ENCODE peak calls at places on chromosomes 4 and X, in seven cellular contexts. C is H54, U is GM03348, M is MCF 10A, F is AG08396, B is mesenteric fat pad, O is stromal cell of bone marrow. S is an unnamed sample.

GRCh38 chrX:72620550-72621145 is 48.0 kb upstream of the HDAC8 start:
- DNase-seq in B (no peak), O (peak; percentile 75), U (peak; percentile 53), M (peak; percentile 86), C (peak; percentile 26), F (peak; percentile 64), S (no peak)

GRCh38 chr4:77332696-77333270 is 175.8 kb downstream of the CCNG2 start:
- DNase-seq in U (no peak), O (no peak), M (peak; percentile 18), F (no peak), C (no peak), B (no peak), S (no peak)

GRCh38 chr4:158996669-158997074 is 106.2 kb upstream of the RAPGEF2 start:
- DNase-seq in B (no peak), M (peak; percentile 97), F (peak; percentile 72), C (peak; percentile 32), U (peak; percentile 85), O (peak; percentile 96), S (no peak)

GRCh38 chr4:41658106-41658505 is 90.4 kb downstream of the PHOX2B start:
- DNase-seq in M (no peak), O (no peak), C (no peak), B (no peak), F (no peak), U (no peak), S (no peak)

GRCh38 chrX:8987672-8988250 is 46.2 kb downstream of the FAM9B start:
- DNase-seq in O (no peak), M (no peak), U (no peak), F (no peak), B (no peak), C (no peak), S (peak; percentile 82)

GRCh38 chr4:98746936-98747658 is 88.7 kb upstream of the TSPAN5 start:
- DNase-seq in U (no peak), C (no peak), B (no peak), M (no peak), O (peak; percentile 12), F (no peak), S (no peak)

GRCh38 chr4:88989990-88990389 is 67.0 kb downstream of the FAM13A start:
- DNase-seq in F (no peak), U (peak; percentile 15), C (no peak), M (no peak), B (no peak), O (no peak), S (no peak)

GRCh38 chrX:30027636-30028035 is 187.7 kb upstream of the MAGEB2 start:
- DNase-seq in F (no peak), M (peak; percentile 57), U (no peak), C (no peak), O (no peak), B (no peak), S (no peak)

GRCh38 chrX:43225626-43226328 is 430.3 kb upstream of the MAOA start:
- DNase-seq in M (no peak), O (no peak), F (no peak), U (no peak), C (no peak), B (no peak), S (no peak)

S was measured in central memory CD4-positive, alpha-beta T cell.